ENCODE peak calls at places on chromosomes 5 and 9, in four cellular contexts. R is spleen; C is MM.1S; L is effector CD8-positive, alpha-beta T cell. V is an unnamed sample.
A peak's percentile ranks its signal among the peaks of the same experiment; 100 is the strongest.

GRCh38 chr5:179304466-179304865 is 40.8 kb downstream of the ADAMTS2 start:
- DNase-seq in R (no peak), C (no peak), L (no peak), V (no peak)

GRCh38 chr9:96048116-96048953 is 172.8 kb downstream of the ERCC6L2 start:
- DNase-seq in R (peak; percentile 50), C (no peak), L (peak; percentile 13), V (peak; percentile 40)

GRCh38 chr5:175471628-175472027 is 6.7 kb upstream of the SFXN1 start:
- DNase-seq in L (no peak), C (peak; percentile 30), R (no peak), V (no peak)

GRCh38 chr9:2465921-2466460 is 155.6 kb upstream of the VLDLR start:
- DNase-seq in L (no peak), C (peak; percentile 96), R (no peak), V (no peak)

GRCh38 chr9:2321523-2322148 is 300.0 kb upstream of the VLDLR start:
- DNase-seq in R (no peak), L (no peak), C (no peak), V (no peak)

GRCh38 chr9:126296687-126297086 is 29.9 kb upstream of the MVB12B start:
- DNase-seq in R (no peak), C (no peak), L (no peak), V (no peak)

GRCh38 chr5:35780236-35780635 is 76.5 kb upstream of the IL7R start:
- DNase-seq in R (no peak), C (no peak), L (peak; percentile 7), V (no peak)

GRCh38 chr5:132283423-132284043 is 10.7 kb upstream of the SLC22A4 start:
- DNase-seq in R (peak; percentile 49), L (no peak), C (no peak), V (peak; percentile 45)

GRCh38 chr5:4027335-4027734 is 431.7 kb downstream of the IRX1 start:
- DNase-seq in R (no peak), C (no peak), L (no peak), V (no peak)